ENCODE peak calls at places on chromosome 3, in five cellular contexts. One of them, this sample, is unnamed.

GRCh38 chr3:197041875-197042488 is 12.4 kb upstream of the MELTF start:
- DNase-seq in PC-9: no peak
- DNase-seq in transverse colon: no peak
- DNase-seq in lower leg skin: no peak
- DNase-seq in CD8-positive, alpha-beta T cell: no peak
- DNase-seq in this sample: peak

GRCh38 chr3:112007641-112008040 is 8.9 kb downstream of the TAGLN3 start:
- DNase-seq in PC-9: no peak
- DNase-seq in transverse colon: no peak
- DNase-seq in lower leg skin: no peak
- DNase-seq in CD8-positive, alpha-beta T cell: no peak
- DNase-seq in this sample: no peak

GRCh38 chr3:86702381-86702958 is 288.5 kb downstream of the VGLL3 start:
- DNase-seq in PC-9: no peak
- DNase-seq in transverse colon: no peak
- DNase-seq in lower leg skin: no peak
- DNase-seq in CD8-positive, alpha-beta T cell: no peak
- DNase-seq in this sample: peak

GRCh38 chr3:14616606-14617507 is 34.7 kb upstream of the CCDC174 start:
- DNase-seq in PC-9: no peak
- DNase-seq in transverse colon: no peak
- DNase-seq in lower leg skin: no peak
- DNase-seq in CD8-positive, alpha-beta T cell: no peak
- DNase-seq in this sample: no peak

GRCh38 chr3:188827593-188827992 is 344.2 kb upstream of the TPRG1 start:
- DNase-seq in PC-9: no peak
- DNase-seq in transverse colon: no peak
- DNase-seq in lower leg skin: no peak
- DNase-seq in CD8-positive, alpha-beta T cell: no peak
- DNase-seq in this sample: peak

GRCh38 chr3:168093229-168093628 is 2.5 kb downstream of the GOLIM4 start:
- DNase-seq in PC-9: no peak
- DNase-seq in transverse colon: no peak
- DNase-seq in lower leg skin: no peak
- DNase-seq in CD8-positive, alpha-beta T cell: no peak
- DNase-seq in this sample: peak

GRCh38 chr3:66253790-66254620 is 33.2 kb downstream of the SLC25A26 start:
- DNase-seq in PC-9: no peak
- DNase-seq in transverse colon: no peak
- DNase-seq in lower leg skin: no peak
- DNase-seq in CD8-positive, alpha-beta T cell: no peak
- DNase-seq in this sample: peak

GRCh38 chr3:196422976-196423781 is 9.0 kb downstream of the UBXN7 start:
- DNase-seq in PC-9: peak
- DNase-seq in transverse colon: peak
- DNase-seq in lower leg skin: peak
- DNase-seq in CD8-positive, alpha-beta T cell: no peak
- DNase-seq in this sample: peak

GRCh38 chr3:144470646-144471045 is 499.0 kb downstream of the DIPK2A start:
- DNase-seq in PC-9: no peak
- DNase-seq in transverse colon: no peak
- DNase-seq in lower leg skin: no peak
- DNase-seq in CD8-positive, alpha-beta T cell: no peak
- DNase-seq in this sample: no peak

DNA sequence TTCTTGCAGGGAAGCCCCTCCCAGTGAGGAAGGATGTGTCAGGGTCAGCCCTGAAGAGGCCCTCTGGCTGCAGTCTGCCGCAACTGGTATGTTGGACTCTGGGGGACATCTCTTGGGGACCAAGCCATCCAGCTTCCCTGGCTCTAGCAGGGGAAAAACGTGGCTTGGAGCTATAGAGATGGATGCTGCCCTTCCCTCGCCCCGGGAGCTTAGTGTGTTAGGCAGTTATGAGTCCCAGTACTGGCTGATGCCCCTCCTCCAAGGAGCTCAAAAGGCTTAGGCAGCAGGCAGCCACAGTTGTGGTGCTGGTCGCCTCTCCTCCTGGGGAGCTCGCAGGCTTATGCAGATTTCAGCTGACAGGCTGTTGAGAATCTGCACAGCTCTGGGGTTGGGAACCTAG is 353.1 kb upstream of the GBE1 start:
- DNase-seq in PC-9: no peak
- DNase-seq in transverse colon: no peak
- DNase-seq in lower leg skin: no peak
- DNase-seq in CD8-positive, alpha-beta T cell: no peak
- DNase-seq in this sample: no peak
- TF ChIP-seq CTCF in PC-9: no peak
- TF ChIP-seq CTCF in transverse colon: no peak
- TF ChIP-seq CTCF in lower leg skin: no peak
- TF ChIP-seq CTCF in CD8-positive, alpha-beta T cell: no peak
- TF ChIP-seq CTCF in this sample: no peak

GRCh38 chr3:142958707-142959106 is 4.8 kb downstream of the PAQR9 start:
- DNase-seq in PC-9: peak
- DNase-seq in transverse colon: no peak
- DNase-seq in lower leg skin: no peak
- DNase-seq in CD8-positive, alpha-beta T cell: no peak
- DNase-seq in this sample: peak
- H3K4me3 ChIP-seq in PC-9: no peak
- H3K4me3 ChIP-seq in transverse colon: no peak
- H3K4me3 ChIP-seq in lower leg skin: no peak
- H3K4me3 ChIP-seq in CD8-positive, alpha-beta T cell: no peak
- H3K4me3 ChIP-seq in this sample: no peak

GRCh38 chr3:46427929-46428833 is 21.1 kb downstream of the CCRL2 start:
- DNase-seq in PC-9: no peak
- DNase-seq in transverse colon: no peak
- DNase-seq in lower leg skin: no peak
- DNase-seq in CD8-positive, alpha-beta T cell: no peak
- DNase-seq in this sample: no peak
- TF ChIP-seq CTCF in PC-9: no peak
- TF ChIP-seq CTCF in transverse colon: no peak
- TF ChIP-seq CTCF in lower leg skin: no peak
- TF ChIP-seq CTCF in CD8-positive, alpha-beta T cell: no peak
- TF ChIP-seq CTCF in this sample: no peak

DNA sequence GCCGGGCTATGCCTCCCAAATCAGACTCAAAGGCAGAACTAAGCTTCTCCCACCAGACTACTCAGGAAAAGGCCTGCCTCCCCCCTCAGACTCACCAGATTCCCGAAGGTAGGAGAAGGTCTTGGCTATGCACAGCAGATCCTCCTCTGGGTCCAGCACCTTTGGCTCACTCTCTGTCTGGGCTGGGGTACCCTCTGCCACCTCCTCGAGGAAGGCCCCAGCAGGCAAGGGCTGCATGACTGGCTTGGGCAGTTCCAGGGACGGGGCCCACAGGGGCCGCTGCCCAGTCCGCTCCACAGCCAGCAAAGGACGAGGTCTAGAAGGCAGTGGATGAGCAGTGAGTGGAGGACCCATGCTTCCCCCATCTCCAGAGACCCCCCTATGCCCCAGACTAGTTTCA is 3.3 kb downstream of the CISH start:
- DNase-seq in PC-9: no peak
- DNase-seq in transverse colon: no peak
- DNase-seq in lower leg skin: no peak
- DNase-seq in CD8-positive, alpha-beta T cell: no peak
- DNase-seq in this sample: no peak
- H3K4me3 ChIP-seq in PC-9: no peak
- H3K4me3 ChIP-seq in transverse colon: no peak
- H3K4me3 ChIP-seq in lower leg skin: no peak
- H3K4me3 ChIP-seq in CD8-positive, alpha-beta T cell: peak
- H3K4me3 ChIP-seq in this sample: no peak